ENCODE peak calls at places on chromosomes 6 and 20, in seven cellular contexts. Y is activated T-cell treated with anti-CD3 and anti-CD28 coated beads for 1 hour, W is SK-N-SH, H is esophagus squamous epithelium, J is AML-193, Q is NCI-H748 treated with DMSO at 0.1 percent for 48 hours, I is NCI-H1417. X is an unnamed sample.
A peak's percentile ranks its signal among the peaks of the same experiment; 100 is the strongest.

GRCh38 chr6:142011156-142011555 is 121.6 kb upstream of the GJE1 start:
- DNase-seq in Y (no peak), I (no peak), H (no peak), J (no peak), W (no peak), Q (no peak), X (no peak)

GRCh38 chr20:37095108-37095608 is 639 bp downstream of the RBL1 start:
- DNase-seq in I (peak; percentile 42), Q (no peak), W (peak; percentile 56), H (no peak), J (no peak), Y (peak; percentile 5), X (no peak)

GRCh38 chr20:7392551-7392950 is 547.7 kb downstream of the HAO1 start:
- DNase-seq in I (no peak), J (no peak), Q (peak; percentile 58), Y (no peak), H (no peak), W (no peak), X (no peak)

GRCh38 chr6:117829594-117830319 is 77.3 kb upstream of the SLC35F1 start:
- DNase-seq in I (no peak), H (no peak), Y (no peak), W (peak; percentile 27), J (no peak), Q (no peak), X (no peak)

GRCh38 chr20:63698739-63699465 is 2.5 kb downstream of the TNFRSF6B start:
- DNase-seq in I (no peak), H (no peak), W (peak; percentile 58), Q (no peak), J (no peak), Y (no peak), X (peak; percentile 72)

GRCh38 chr20:61352381-61353260 is 100.6 kb downstream of the CDH4 start:
- DNase-seq in H (no peak), I (no peak), Q (no peak), W (no peak), Y (no peak), J (no peak), X (no peak)

GRCh38 chr6:33621396-33622388 is 570 bp downstream of the ITPR3 start:
- DNase-seq in I (peak; percentile 64), Q (peak; percentile 63), Y (peak; percentile 21), J (no peak), H (no peak), W (no peak), X (no peak)

GRCh38 chr6:129513471-129513870 is 196.5 kb downstream of the ARHGAP18 start:
- DNase-seq in J (no peak), W (no peak), H (no peak), Y (no peak), Q (no peak), I (no peak), X (no peak)

GRCh38 chr6:28544211-28544610 is 18.5 kb downstream of the GPX5 start:
- DNase-seq in J (no peak), Q (no peak), W (no peak), H (no peak), Y (no peak), I (no peak), X (no peak)

GRCh38 chr6:34772940-34773339 is 15.6 kb downstream of the SNRPC start:
- DNase-seq in J (no peak), W (no peak), Q (no peak), I (no peak), H (no peak), Y (no peak), X (no peak)

GRCh38 chr6:35231563-35231962 is 17.8 kb downstream of the SCUBE3 start:
- DNase-seq in I (no peak), J (no peak), W (no peak), Y (no peak), Q (no peak), H (no peak), X (no peak)

GRCh38 chr6:43522547-43523263 is 5.8 kb downstream of the POLR1C start:
- DNase-seq in I (no peak), H (no peak), W (no peak), J (no peak), Y (no peak), Q (no peak), X (no peak)

X was measured in Right ventricle myocardium inferior.